ENCODE peak calls at places on chromosome 3, in six cellular contexts. F is trophoblast cell, U is IMR-90, P is neuronal stem cell, O is mesendoderm, C is H9. B is an unnamed sample.

GRCh38 chr3:71006810-71007785 is 576.4 kb downstream of the FOXP1 start:
- DNase-seq in P (no peak), O (peak; percentile 82), F (peak; percentile 68), U (no peak), C (no peak), B (no peak)

GRCh38 chr3:11604139-11604895 is 39.4 kb downstream of the VGLL4 start:
- DNase-seq in C (no peak), U (peak; percentile 90), F (peak; percentile 29), O (no peak), P (no peak), B (peak; percentile 86)

GRCh38 chr3:111667621-111668239 is 72.6 kb upstream of the ZBED2 start:
- DNase-seq in O (no peak), C (no peak), F (peak; percentile 42), U (peak; percentile 69), P (no peak), B (peak; percentile 73)

GRCh38 chr3:194711913-194712312 is 26.2 kb downstream of the FAM43A start:
- DNase-seq in O (peak; percentile 52), F (peak; percentile 94), P (no peak), C (no peak), U (peak; percentile 91), B (peak; percentile 99)

GRCh38 chr3:59451041-59451763 is 401.4 kb upstream of the CFAP20DC start:
- DNase-seq in O (peak; percentile 41), F (peak; percentile 65), C (no peak), U (no peak), P (no peak), B (peak; percentile 32)

GRCh38 chr3:82354181-82354696 is 592.8 kb upstream of the GBE1 start:
- DNase-seq in C (no peak), O (peak; percentile 10), F (no peak), U (no peak), P (no peak), B (no peak)

GRCh38 chr3:105144837-105145236 is 221.9 kb upstream of the ALCAM start:
- DNase-seq in F (no peak), P (no peak), C (no peak), O (no peak), U (no peak), B (no peak)

GRCh38 chr3:49158108-49158709 is 7.9 kb downstream of the CCDC71 start:
- DNase-seq in P (no peak), U (no peak), O (peak; percentile 77), F (peak; percentile 68), C (peak; percentile 65), B (no peak)

GRCh38 chr3:160108357-160108756 is 116.9 kb upstream of the C3orf80 start:
- DNase-seq in C (no peak), U (no peak), F (no peak), O (no peak), P (no peak), B (no peak)

GRCh38 chr3:72818092-72818721 is 30.0 kb downstream of the SHQ1 start:
- DNase-seq in P (no peak), O (peak; percentile 13), C (no peak), U (peak; percentile 36), F (peak; percentile 41), B (peak; percentile 43)

GRCh38 chr3:149371723-149372114 is 5.7 kb downstream of the TM4SF1 start:
- DNase-seq in U (no peak), F (no peak), P (no peak), C (no peak), O (no peak), B (no peak)

GRCh38 chr3:164460851-164461250 is 617.4 kb downstream of the SI start:
- DNase-seq in P (no peak), C (no peak), O (no peak), F (no peak), U (no peak), B (peak; percentile 52)

GRCh38 chr3:52203701-52204100 is 5.7 kb downstream of the ALAS1 start:
- DNase-seq in U (no peak), P (no peak), O (no peak), F (no peak), C (no peak), B (no peak)

GRCh38 chr3:194267744-194268658 is 83.1 kb downstream of the CPN2 start:
- DNase-seq in P (no peak), U (peak; percentile 61), C (peak; percentile 20), F (no peak), O (no peak), B (peak; percentile 89)

GRCh38 chr3:186354100-186354499 is 7.9 kb downstream of the DGKG start:
- DNase-seq in C (no peak), F (no peak), P (no peak), O (peak; percentile 49), U (no peak), B (peak; percentile 46)

GRCh38 chr3:33915796-33916589 is 117.6 kb downstream of the PDCD6IP start:
- DNase-seq in C (no peak), O (peak; percentile 63), P (no peak), F (peak; percentile 48), U (peak; percentile 28), B (peak; percentile 9)

GRCh38 chr3:191119415-191120295 is 79.4 kb upstream of the OSTN start:
- DNase-seq in P (peak; percentile 6), U (no peak), F (no peak), O (no peak), C (no peak), B (no peak)
- H2BK120ac ChIP-seq in P (no peak overlapping the region), U (no peak overlapping the region), F (no peak overlapping the region), O (no peak overlapping the region), C (no peak overlapping the region), B (no peak overlapping the region)

DNA sequence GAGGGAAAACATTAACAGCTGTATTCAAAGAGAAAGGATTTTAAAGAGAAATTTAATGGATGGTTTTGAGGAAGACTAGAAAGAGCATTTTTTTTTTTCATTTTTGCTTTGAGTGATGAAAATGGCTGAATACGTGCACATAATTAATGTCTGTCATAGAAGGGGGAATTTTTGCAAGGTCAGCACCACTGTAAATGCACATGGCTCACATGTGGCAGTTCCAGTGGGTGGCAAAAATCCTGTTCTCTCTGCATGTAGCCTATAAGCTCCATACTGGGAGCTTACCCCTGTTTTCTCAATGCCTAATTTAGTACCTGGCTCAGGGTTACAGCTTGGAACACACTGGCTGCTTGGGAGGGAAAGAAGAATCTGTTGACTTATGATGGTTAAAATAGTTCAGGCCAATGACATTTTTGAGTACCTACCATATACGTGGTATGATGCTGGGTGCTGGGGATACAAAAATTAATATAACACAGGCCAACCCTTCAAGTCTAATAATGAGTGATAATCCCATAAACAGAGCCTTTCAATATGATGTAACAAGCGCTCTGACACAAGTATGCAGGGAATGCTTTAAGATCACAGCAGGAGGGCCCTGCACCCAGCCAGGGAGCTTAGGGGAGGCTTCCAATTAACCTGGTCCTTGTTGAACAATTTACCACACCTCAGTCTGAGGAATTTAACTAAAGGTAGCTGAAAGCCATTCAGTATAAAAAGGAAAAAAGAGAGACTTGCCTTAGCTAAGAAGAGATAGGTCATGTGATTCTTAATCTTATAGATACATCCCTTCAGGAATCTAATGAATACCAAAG is 33.0 kb downstream of the HSPBAP1 start:
- DNase-seq in F (peak; percentile 74), O (peak; percentile 90), C (peak; percentile 49), P (peak; percentile 45), U (no peak), B (no peak)
- H2BK120ac ChIP-seq in F (no peak overlapping the region), O (no peak overlapping the region), C (no peak overlapping the region), P (no peak overlapping the region), U (no peak overlapping the region), B (no peak overlapping the region)

DNA sequence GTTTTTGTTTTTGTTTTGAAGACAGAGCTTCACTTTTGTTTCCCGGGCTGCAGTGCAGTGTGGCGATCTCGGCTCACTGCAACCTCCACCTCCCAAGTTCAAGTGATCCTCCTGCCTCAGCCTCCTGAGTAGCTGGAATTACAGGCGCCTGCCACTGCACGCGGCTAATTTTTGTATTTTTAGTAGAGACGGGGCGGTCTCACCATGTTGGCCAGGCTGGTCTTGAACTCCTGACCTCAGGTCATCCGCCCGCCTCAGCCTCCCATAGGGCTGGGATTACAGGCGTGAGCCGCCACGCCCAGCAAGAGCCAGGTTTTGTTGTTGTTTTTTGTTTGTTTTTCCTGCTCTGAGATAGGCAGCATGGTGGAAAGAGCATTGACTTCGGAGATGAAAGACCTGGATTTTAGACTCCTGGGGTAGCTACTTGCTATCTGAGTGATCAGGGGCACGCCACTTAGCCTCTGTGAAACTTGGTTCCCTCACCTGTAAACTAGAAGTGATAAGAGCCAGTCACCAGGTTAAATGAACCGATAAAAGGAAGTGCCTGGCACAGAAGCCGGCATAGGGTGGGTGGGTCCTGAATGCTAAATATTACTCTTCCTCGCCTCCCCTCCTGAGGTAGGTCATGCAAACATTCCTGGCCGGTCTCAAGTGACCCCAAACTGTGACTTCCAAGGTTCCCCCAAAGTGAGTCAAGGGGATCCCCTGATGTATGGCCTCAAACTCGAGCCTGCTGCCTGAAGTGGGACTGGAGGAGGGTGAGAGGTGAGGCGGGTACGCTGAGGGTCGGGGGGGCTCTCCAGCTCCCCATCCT is 62.9 kb upstream of the MCF2L2 start:
- DNase-seq in P (no peak), O (no peak), U (no peak), C (peak; percentile 22), F (peak; percentile 17), B (no peak)
- H2BK120ac ChIP-seq in P (no peak overlapping the region), O (no peak overlapping the region), U (no peak overlapping the region), C (no peak overlapping the region), F (no peak overlapping the region), B (no peak overlapping the region)

GRCh38 chr3:190902292-190902691 is 39.8 kb upstream of the GMNC start:
- DNase-seq in P (no peak), F (no peak), O (no peak), U (no peak), C (no peak), B (no peak)
- H2BK120ac ChIP-seq in P (no peak overlapping the region), F (no peak overlapping the region), O (no peak overlapping the region), U (no peak overlapping the region), C (no peak overlapping the region), B (no peak overlapping the region)

B was measured in mesenchymal stem cell.